ENCODE peak calls at places on chromosomes 4 and X, in nine cellular contexts. H is K562; C is dorsolateral prefrontal cortex; V is neural progenitor cell; X is pancreas; M is astrocyte of the cerebellum; S is mucosa of descending colon; Q is adrenal gland; N is CD8-positive, alpha-beta T cell. Y is an unnamed sample.

GRCh38 chr4:6991771-6992557 is 51.2 kb upstream of the TADA2B start:
- DNase-seq in H (no peak), C (no peak), V (no peak), X (peak; percentile 43), M (peak; percentile 90), S (no peak), Q (peak; percentile 92), N (no peak), Y (peak; percentile 78)

GRCh38 chr4:124499266-124499665 is 213.3 kb downstream of the ANKRD50 start:
- DNase-seq in H (no peak), C (no peak), V (peak; percentile 21), X (no peak), M (no peak), S (no peak), Q (no peak), N (no peak), Y (no peak)

GRCh38 chr4:138616775-138617174 is 374.6 kb upstream of the SLC7A11 start:
- DNase-seq in H (no peak), C (no peak), V (no peak), X (no peak), M (no peak), S (no peak), Q (no peak), N (no peak), Y (no peak)

GRCh38 chr4:123984881-123985280 is 588.3 kb downstream of the SPRY1 start:
- DNase-seq in H (no peak), C (no peak), V (no peak), X (no peak), M (no peak), S (no peak), Q (no peak), N (no peak), Y (no peak)

GRCh38 chrX:24167719-24168472 is 18.4 kb downstream of the ZFX start:
- DNase-seq in H (no peak), C (no peak), V (no peak), X (no peak), M (no peak), S (no peak), Q (no peak), N (no peak), Y (no peak)

GRCh38 chr4:114226968-114227760 is 247.7 kb upstream of the ARSJ start:
- DNase-seq in H (no peak), C (no peak), V (no peak), X (no peak), M (no peak), S (no peak), Q (no peak), N (no peak), Y (no peak)

GRCh38 chrX:140744085-140744484 is 34.5 kb downstream of the LINC00632 start:
- DNase-seq in H (no peak), C (no peak), V (no peak), X (no peak), M (no peak), S (no peak), Q (no peak), N (no peak), Y (no peak)

GRCh38 chr4:8319061-8319460 is 49.5 kb downstream of the HTRA3 start:
- DNase-seq in H (no peak), C (no peak), V (no peak), X (no peak), M (no peak), S (no peak), Q (no peak), N (no peak), Y (no peak)

GRCh38 chr4:14157262-14157661 is 529.7 kb upstream of the BOD1L1 start:
- DNase-seq in H (no peak), C (no peak), V (no peak), X (no peak), M (no peak), S (no peak), Q (no peak), N (no peak), Y (no peak)

GRCh38 chrX:108415146-108415545 is 23.1 kb downstream of the COL4A6 start:
- DNase-seq in H (no peak), C (no peak), V (no peak), X (no peak), M (no peak), S (no peak), Q (no peak), N (no peak), Y (no peak)

GRCh38 chr4:13325744-13326143 is 158.4 kb downstream of the RAB28 start:
- DNase-seq in H (no peak), C (no peak), V (peak; percentile 4), X (no peak), M (no peak), S (no peak), Q (peak; percentile 46), N (no peak), Y (no peak)

GRCh38 chrX:136200466-136200865 is 50.7 kb downstream of the MAP7D3 start:
- DNase-seq in H (peak; percentile 47), C (no peak), V (peak; percentile 23), X (no peak), M (peak; percentile 33), S (no peak), Q (no peak), N (no peak), Y (no peak)

GRCh38 chr4:115028682-115029385 is 84.6 kb downstream of the NDST4 start:
- DNase-seq in H (no peak), C (no peak), V (no peak), X (no peak), M (no peak), S (no peak), Q (no peak), N (no peak), Y (no peak)

GRCh38 chrX:64842492-64842891 is 133.8 kb downstream of the ZC4H2 start:
- DNase-seq in H (no peak), C (no peak), V (no peak), X (no peak), M (no peak), S (no peak), Q (no peak), N (no peak), Y (no peak)

GRCh38 chrX:44619039-44619438 is 76.4 kb upstream of the FUNDC1 start:
- DNase-seq in H (no peak), C (no peak), V (no peak), X (no peak), M (no peak), S (no peak), Q (no peak), N (no peak), Y (no peak)

GRCh38 chrX:56089376-56089775 is 142.8 kb upstream of the KLF8 start:
- DNase-seq in H (no peak), C (no peak), V (no peak), X (no peak), M (no peak), S (no peak), Q (no peak), N (no peak), Y (no peak)

GRCh38 chr4:56261027-56261426 is 126.3 kb downstream of the AASDH start:
- DNase-seq in H (no peak), C (no peak), V (no peak), X (no peak), M (no peak), S (no peak), Q (no peak), N (no peak), Y (no peak)

GRCh38 chr4:129092636-129093172 is 635 bp downstream of the SCLT1 start:
- DNase-seq in H (no peak), C (no peak), V (no peak), X (no peak), M (no peak), S (no peak), Q (no peak), N (no peak), Y (no peak)

GRCh38 chr4:53714377-53715140 is 123.3 kb upstream of the LNX1 start:
- DNase-seq in H (no peak), C (no peak), V (no peak), X (no peak), M (no peak), S (no peak), Q (no peak), N (no peak), Y (no peak)

GRCh38 chr4:53713767-53714166 is 122.5 kb upstream of the LNX1 start:
- DNase-seq in H (no peak), C (no peak), V (no peak), X (no peak), M (no peak), S (no peak), Q (no peak), N (no peak), Y (no peak)

GRCh38 chr4:53717064-53717549 is 125.8 kb upstream of the LNX1 start:
- DNase-seq in H (no peak), C (no peak), V (no peak), X (no peak), M (no peak), S (no peak), Q (no peak), N (no peak), Y (no peak)

GRCh38 chr4:53716471-53717063 is 125.3 kb upstream of the LNX1 start:
- DNase-seq in H (no peak), C (no peak), V (no peak), X (no peak), M (no peak), S (no peak), Q (no peak), N (no peak), Y (no peak)

GRCh38 chr4:53716011-53716410 is 124.7 kb upstream of the LNX1 start:
- DNase-seq in H (no peak), C (no peak), V (no peak), X (no peak), M (no peak), S (no peak), Q (no peak), N (no peak), Y (no peak)
- TF ChIP-seq CTCF in H (no peak), C (no peak), V (no peak), X (no peak), M (no peak), S (no peak), Q (no peak), N (no peak), Y (no peak)

GRCh38 chr4:41257901-41258300 is 1.2 kb downstream of the UCHL1 start:
- DNase-seq in H (no peak), C (no peak), V (peak; percentile 57), X (no peak), M (no peak), S (no peak), Q (no peak), N (no peak), Y (no peak)
- H3K4me3 ChIP-seq in H (no peak overlapping the region), C (peak overlapping the region; percentile 75), V (peak overlapping the region; percentile 94), X (peak overlapping the region; percentile 36), M (peak overlapping the region; percentile 75), S (no peak overlapping the region), Q (no peak overlapping the region), N (no peak overlapping the region), Y (peak overlapping the region; percentile 90)

DNA sequence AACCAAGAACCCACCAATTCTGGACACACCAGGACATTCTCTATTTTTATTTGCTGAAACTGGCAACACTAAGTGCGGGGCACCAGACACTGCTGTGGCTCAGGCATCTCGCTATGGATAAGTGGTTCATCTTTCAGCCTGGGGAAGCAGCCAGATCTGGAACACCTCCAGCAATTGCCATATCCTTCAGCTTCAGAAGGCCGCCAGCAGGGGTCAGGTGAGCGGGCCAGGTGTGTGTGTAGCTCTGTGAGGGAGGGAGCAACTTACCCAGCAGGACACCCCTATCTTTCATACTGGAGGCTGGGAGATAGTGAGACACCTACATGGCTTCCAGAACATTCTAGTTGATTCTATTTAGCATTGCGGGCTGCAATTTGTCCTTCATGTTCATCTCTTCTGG is 57.0 kb upstream of the GBA3 start:
- DNase-seq in H (no peak), C (no peak), V (no peak), X (no peak), M (no peak), S (no peak), Q (no peak), N (no peak), Y (no peak)
- TF ChIP-seq CTCF in H (no peak), C (no peak), V (no peak), X (no peak), M (no peak), S (no peak), Q (no peak), N (no peak), Y (no peak)

GRCh38 chr4:174607792-174608191 is 85.5 kb upstream of the HPGD start:
- DNase-seq in H (no peak), C (no peak), V (no peak), X (no peak), M (no peak), S (no peak), Q (no peak), N (no peak), Y (no peak)
- H3K4me3 ChIP-seq in H (no peak overlapping the region), C (no peak overlapping the region), V (no peak overlapping the region), X (no peak overlapping the region), M (no peak overlapping the region), S (no peak overlapping the region), Q (no peak overlapping the region), N (no peak overlapping the region), Y (no peak overlapping the region)

Y was measured in AG04450.